ENCODE peak calls at places on chromosomes 13 and 19, in five cellular contexts. O, A, G, J and B are unnamed samples.

GRCh38 chr19:29548483-29549085 is 22.8 kb downstream of the VSTM2B start:
- DNase-seq in O (peak), A (no peak), G (no peak), J (no peak), B (peak)

GRCh38 chr19:33963514-33963913 is 166.8 kb downstream of the KCTD15 start:
- DNase-seq in O (no peak), A (no peak), G (no peak), J (no peak), B (no peak)

GRCh38 chr13:45051315-45051714 is 62.0 kb downstream of the GPALPP1 start:
- DNase-seq in O (no peak), A (no peak), G (no peak), J (no peak), B (no peak)

GRCh38 chr13:108283110-108283509 is 13.6 kb downstream of the TNFSF13B start:
- DNase-seq in O (no peak), A (no peak), G (no peak), J (no peak), B (no peak)

GRCh38 chr19:17296278-17296677 is 6.9 kb downstream of the ABHD8 start:
- DNase-seq in O (no peak), A (no peak), G (no peak), J (no peak), B (no peak)

GRCh38 chr13:29693297-29693945 is 97.9 kb upstream of the SLC7A1 start:
- DNase-seq in O (peak), A (no peak), G (no peak), J (no peak), B (no peak)

GRCh38 chr13:83312194-83312593 is 570.1 kb downstream of the SLITRK1 start:
- DNase-seq in O (no peak), A (no peak), G (no peak), J (no peak), B (no peak)

GRCh38 chr13:112689498-112690241 is at the start of gene ATP11A:
- DNase-seq in O (peak), A (peak), G (peak), J (peak), B (peak)

GRCh38 chr13:74280093-74280794 is 146.0 kb upstream of the KLF12 start:
- DNase-seq in O (no peak), A (no peak), G (no peak), J (no peak), B (no peak)

GRCh38 chr13:99464441-99464949 is 36.8 kb upstream of the TM9SF2 start:
- DNase-seq in O (no peak), A (no peak), G (no peak), J (peak), B (no peak)

GRCh38 chr19:48997972-48998371 is 4.3 kb downstream of the RUVBL2 start:
- DNase-seq in O (peak), A (peak), G (no peak), J (no peak), B (no peak)

GRCh38 chr13:50509167-50509566 is 334.3 kb downstream of the DLEU7 start:
- DNase-seq in O (no peak), A (no peak), G (no peak), J (no peak), B (no peak)

GRCh38 chr19:10069046-10069445 is 17.1 kb upstream of the SHFL start:
- DNase-seq in O (no peak), A (no peak), G (no peak), J (no peak), B (no peak)

GRCh38 chr19:39264306-39265290 is 3.6 kb upstream of the IFNL2 start:
- DNase-seq in O (peak), A (no peak), G (no peak), J (no peak), B (no peak)

GRCh38 chr13:113926951-113927660 is 46.8 kb downstream of the C13orf46 start:
- DNase-seq in O (no peak), A (no peak), G (no peak), J (no peak), B (no peak)

GRCh38 chr19:8811315-8812172 is 20.6 kb downstream of the ZNF558 start:
- DNase-seq in O (no peak), A (no peak), G (no peak), J (no peak), B (no peak)

GRCh38 chr19:46904114-46905060 is 43.6 kb downstream of the ARHGAP35 start:
- DNase-seq in O (no peak), A (no peak), G (no peak), J (no peak), B (no peak)

GRCh38 chr13:28100149-28101121 is at the start of gene FLT3:
- DNase-seq in O (peak), A (peak), G (no peak), J (peak), B (no peak)

GRCh38 chr13:24624801-24625231 is 55.4 kb upstream of the ATP12A start:
- DNase-seq in O (no peak), A (no peak), G (no peak), J (no peak), B (no peak)

GRCh38 chr13:75860935-75861334 is 224.8 kb downstream of the LMO7 start:
- DNase-seq in O (no peak), A (no peak), G (no peak), J (no peak), B (no peak)

GRCh38 chr13:41720839-41721561 is 239.9 kb downstream of the VWA8 start:
- DNase-seq in O (no peak), A (no peak), G (no peak), J (no peak), B (no peak)

GRCh38 chr19:44604241-44604640 is 9.1 kb upstream of the IGSF23 start:
- DNase-seq in O (no peak), A (no peak), G (no peak), J (no peak), B (no peak)

GRCh38 chr13:86020350-86021002 is 221.3 kb upstream of the SLITRK6 start:
- DNase-seq in O (peak), A (no peak), G (no peak), J (no peak), B (no peak)

GRCh38 chr13:44219808-44220544 is 153.6 kb upstream of the SERP2 start:
- DNase-seq in O (no peak), A (no peak), G (no peak), J (no peak), B (no peak)